ENCODE peak calls at places on chromosomes 2 and 18, in four cellular contexts. One of them, this sample, is unnamed.

GRCh38 chr2:121694398-121695178 is 42.1 kb downstream of the NIFK start:
- DNase-seq in Caki2: peak
- DNase-seq in stimulated activated CD8-positive, alpha-beta memory T cell treated with anti-CD3 and anti-CD28 coated beads, Interleukin-15, amount 100 ng/mL, for 48 hours: no peak
- DNase-seq in glutamatergic neuron: no peak
- DNase-seq in this sample: no peak

GRCh38 chr18:42956287-42956686 is 159.2 kb downstream of the RIT2 start:
- DNase-seq in stimulated activated CD8-positive, alpha-beta memory T cell treated with anti-CD3 and anti-CD28 coated beads, Interleukin-15, amount 100 ng/mL, for 48 hours: no peak
- DNase-seq in Caki2: no peak
- DNase-seq in glutamatergic neuron: no peak
- DNase-seq in this sample: no peak

GRCh38 chr2:19878268-19879046 is 23.3 kb downstream of the TTC32 start:
- DNase-seq in stimulated activated CD8-positive, alpha-beta memory T cell treated with anti-CD3 and anti-CD28 coated beads, Interleukin-15, amount 100 ng/mL, for 48 hours: no peak
- DNase-seq in glutamatergic neuron: no peak
- DNase-seq in Caki2: no peak
- DNase-seq in this sample: no peak

GRCh38 chr2:46392561-46393351 is 86.6 kb upstream of the TMEM247 start:
- DNase-seq in Caki2: no peak
- DNase-seq in stimulated activated CD8-positive, alpha-beta memory T cell treated with anti-CD3 and anti-CD28 coated beads, Interleukin-15, amount 100 ng/mL, for 48 hours: no peak
- DNase-seq in glutamatergic neuron: no peak
- DNase-seq in this sample: no peak

GRCh38 chr2:181546086-181546485 is 88.9 kb downstream of the ITGA4 start:
- DNase-seq in glutamatergic neuron: no peak
- DNase-seq in Caki2: peak
- DNase-seq in stimulated activated CD8-positive, alpha-beta memory T cell treated with anti-CD3 and anti-CD28 coated beads, Interleukin-15, amount 100 ng/mL, for 48 hours: no peak
- DNase-seq in this sample: no peak

GRCh38 chr2:212227755-212228154 is 310.8 kb downstream of the ERBB4 start:
- DNase-seq in Caki2: no peak
- DNase-seq in stimulated activated CD8-positive, alpha-beta memory T cell treated with anti-CD3 and anti-CD28 coated beads, Interleukin-15, amount 100 ng/mL, for 48 hours: no peak
- DNase-seq in glutamatergic neuron: no peak
- DNase-seq in this sample: no peak

GRCh38 chr2:146465460-146465859 is 1379.4 kb upstream of the ACVR2A start:
- DNase-seq in stimulated activated CD8-positive, alpha-beta memory T cell treated with anti-CD3 and anti-CD28 coated beads, Interleukin-15, amount 100 ng/mL, for 48 hours: no peak
- DNase-seq in Caki2: no peak
- DNase-seq in glutamatergic neuron: no peak
- DNase-seq in this sample: no peak

GRCh38 chr2:76599732-76600368 is 889.1 kb upstream of the GCFC2 start:
- DNase-seq in glutamatergic neuron: peak
- DNase-seq in Caki2: peak
- DNase-seq in stimulated activated CD8-positive, alpha-beta memory T cell treated with anti-CD3 and anti-CD28 coated beads, Interleukin-15, amount 100 ng/mL, for 48 hours: no peak
- DNase-seq in this sample: peak

GRCh38 chr18:12403601-12404506 is 3.9 kb upstream of the PRELID3A start:
- DNase-seq in stimulated activated CD8-positive, alpha-beta memory T cell treated with anti-CD3 and anti-CD28 coated beads, Interleukin-15, amount 100 ng/mL, for 48 hours: no peak
- DNase-seq in glutamatergic neuron: no peak
- DNase-seq in Caki2: peak
- DNase-seq in this sample: no peak

GRCh38 chr2:18911416-18911815 is 322.0 kb upstream of the NT5C1B start:
- DNase-seq in stimulated activated CD8-positive, alpha-beta memory T cell treated with anti-CD3 and anti-CD28 coated beads, Interleukin-15, amount 100 ng/mL, for 48 hours: no peak
- DNase-seq in Caki2: no peak
- DNase-seq in glutamatergic neuron: no peak
- DNase-seq in this sample: no peak

GRCh38 chr18:62663731-62664336 is 51.5 kb upstream of the PHLPP1 start:
- DNase-seq in stimulated activated CD8-positive, alpha-beta memory T cell treated with anti-CD3 and anti-CD28 coated beads, Interleukin-15, amount 100 ng/mL, for 48 hours: no peak
- DNase-seq in Caki2: peak
- DNase-seq in glutamatergic neuron: no peak
- DNase-seq in this sample: no peak

GRCh38 chr2:196131949-196132925 is 39.1 kb downstream of the STK17B start:
- DNase-seq in glutamatergic neuron: peak
- DNase-seq in Caki2: peak
- DNase-seq in stimulated activated CD8-positive, alpha-beta memory T cell treated with anti-CD3 and anti-CD28 coated beads, Interleukin-15, amount 100 ng/mL, for 48 hours: no peak
- DNase-seq in this sample: no peak

This sample was measured in activated naive CD4-positive, alpha-beta T cell treated with anti-CD3 and anti-CD28 coated beads, Interleukin-2, amount 50 U/mL, for 72 hours.